ENCODE peak calls at places on chromosomes 7 and 10, in eight cellular contexts. G, S, F, P, I, N, Y and L are unnamed samples.

GRCh38 chr7:52876402-52876801 is 159.0 kb upstream of the POM121L12 start:
- DNase-seq in G (no peak), S (no peak), F (no peak), P (no peak), I (no peak), N (no peak), Y (peak), L (no peak)

GRCh38 chr7:92953657-92954056 is 117.3 kb upstream of the CDK6 start:
- DNase-seq in G (no peak), S (no peak), F (no peak), P (no peak), I (no peak), N (no peak), Y (no peak), L (no peak)

GRCh38 chr10:97002670-97003069 is 170.6 kb downstream of the LCOR start:
- DNase-seq in G (no peak), S (no peak), F (no peak), P (no peak), I (no peak), N (no peak), Y (no peak), L (no peak)

GRCh38 chr10:86305521-86305920 is 61.1 kb downstream of the GRID1 start:
- DNase-seq in G (no peak), S (peak), F (no peak), P (no peak), I (no peak), N (no peak), Y (no peak), L (no peak)

GRCh38 chr7:143480501-143480900 is 2.8 kb downstream of the TAS2R41 start:
- DNase-seq in G (no peak), S (no peak), F (no peak), P (no peak), I (no peak), N (no peak), Y (no peak), L (no peak)

GRCh38 chr7:158910254-158911053 is 54.1 kb downstream of the DYNC2I1 start:
- DNase-seq in G (no peak), S (no peak), F (no peak), P (no peak), I (no peak), N (no peak), Y (no peak), L (peak)

GRCh38 chr10:110190170-110190569 is 17.2 kb upstream of the MXI1 start:
- DNase-seq in G (no peak), S (no peak), F (no peak), P (no peak), I (no peak), N (no peak), Y (no peak), L (no peak)

GRCh38 chr7:36526720-36527548 is 137.3 kb downstream of the ANLN start:
- DNase-seq in G (no peak), S (no peak), F (peak), P (no peak), I (no peak), N (peak), Y (peak), L (peak)

GRCh38 chr7:148693651-148694050 is 5.1 kb upstream of the CUL1 start:
- DNase-seq in G (no peak), S (no peak), F (no peak), P (no peak), I (no peak), N (no peak), Y (no peak), L (no peak)

GRCh38 chr10:32055478-32056135 is 618 bp downstream of the KIF5B start:
- DNase-seq in G (peak), S (peak), F (peak), P (peak), I (peak), N (peak), Y (peak), L (no peak)

GRCh38 chr7:20562461-20562860 is 53.0 kb upstream of the ABCB5 start:
- DNase-seq in G (no peak), S (no peak), F (no peak), P (no peak), I (no peak), N (no peak), Y (no peak), L (no peak)

GRCh38 chr10:29370092-29370611 is 81.3 kb downstream of the LYZL1 start:
- DNase-seq in G (no peak), S (no peak), F (no peak), P (no peak), I (no peak), N (no peak), Y (no peak), L (no peak)

GRCh38 chr7:88243345-88243909 is 23.6 kb upstream of the SRI start:
- DNase-seq in G (no peak), S (no peak), F (no peak), P (no peak), I (peak), N (peak), Y (peak), L (peak)

GRCh38 chr7:151311294-151311864 is 30.2 kb upstream of the NUB1 start:
- DNase-seq in G (peak), S (no peak), F (peak), P (no peak), I (no peak), N (no peak), Y (no peak), L (no peak)

GRCh38 chr7:4076701-4077294 is 605.3 kb upstream of the FOXK1 start:
- DNase-seq in G (no peak), S (no peak), F (no peak), P (no peak), I (no peak), N (no peak), Y (no peak), L (no peak)

GRCh38 chr7:1300206-1300605 is 67.5 kb downstream of the UNCX start:
- DNase-seq in G (no peak), S (no peak), F (no peak), P (no peak), I (no peak), N (no peak), Y (no peak), L (no peak)

GRCh38 chr10:11335167-11335652 is 276.2 kb downstream of the USP6NL start:
- DNase-seq in G (no peak), S (no peak), F (no peak), P (no peak), I (no peak), N (no peak), Y (no peak), L (no peak)

GRCh38 chr7:157544980-157545680 is 208.3 kb downstream of the DNAJB6 start:
- DNase-seq in G (no peak), S (no peak), F (no peak), P (no peak), I (no peak), N (no peak), Y (no peak), L (no peak)

GRCh38 chr7:102974366-102975236 is 61.8 kb downstream of the LRRC17 start:
- DNase-seq in G (no peak), S (no peak), F (no peak), P (no peak), I (no peak), N (no peak), Y (no peak), L (no peak)

GRCh38 chr7:32093415-32094408 is 23.5 kb upstream of the PDE1C start:
- DNase-seq in G (no peak), S (no peak), F (no peak), P (no peak), I (no peak), N (peak), Y (peak), L (peak)

GRCh38 chr7:94301024-94301588 is 93.6 kb upstream of the COL1A2 start:
- DNase-seq in G (no peak), S (no peak), F (no peak), P (no peak), I (no peak), N (peak), Y (peak), L (peak)

GRCh38 chr7:91263359-91264082 is 712 bp upstream of the FZD1 start:
- DNase-seq in G (no peak), S (no peak), F (peak), P (peak), I (peak), N (no peak), Y (no peak), L (no peak)

GRCh38 chr10:75137533-75138438 is 26.3 kb downstream of the SAMD8 start:
- DNase-seq in G (peak), S (no peak), F (no peak), P (no peak), I (no peak), N (no peak), Y (peak), L (peak)

GRCh38 chr7:3042861-3043489 is 692 bp downstream of the CARD11 start:
- DNase-seq in G (peak), S (peak), F (peak), P (no peak), I (no peak), N (no peak), Y (no peak), L (peak)

GRCh38 chr10:6280291-6280690 is 77.6 kb downstream of the PFKFB3 start:
- DNase-seq in G (no peak), S (no peak), F (no peak), P (no peak), I (no peak), N (no peak), Y (no peak), L (peak)

GRCh38 chr10:96125142-96125515 is 5.0 kb upstream of the ZNF518A start:
- DNase-seq in G (no peak), S (no peak), F (no peak), P (no peak), I (no peak), N (peak), Y (no peak), L (no peak)

GRCh38 chr7:118590107-118590506 is 365.6 kb downstream of the ANKRD7 start:
- DNase-seq in G (peak), S (no peak), F (no peak), P (no peak), I (no peak), N (peak), Y (peak), L (peak)

GRCh38 chr7:99752354-99752753 is 17.4 kb upstream of the CYP3A7 start:
- DNase-seq in G (no peak), S (no peak), F (no peak), P (no peak), I (no peak), N (peak), Y (no peak), L (peak)

GRCh38 chr10:14325325-14325955 is 5.3 kb downstream of the FRMD4A start:
- DNase-seq in G (peak), S (peak), F (peak), P (no peak), I (peak), N (no peak), Y (peak), L (no peak)

GRCh38 chr7:35849158-35849831 is 48.4 kb downstream of the SEPTIN7 start:
- DNase-seq in G (no peak), S (no peak), F (no peak), P (no peak), I (no peak), N (no peak), Y (peak), L (no peak)

GRCh38 chr10:48416584-48417232 is 110.2 kb downstream of the MAPK8 start:
- DNase-seq in G (no peak), S (no peak), F (no peak), P (no peak), I (no peak), N (no peak), Y (no peak), L (no peak)

GRCh38 chr7:83856094-83856493 is 207.2 kb upstream of the SEMA3E start:
- DNase-seq in G (no peak), S (no peak), F (no peak), P (no peak), I (no peak), N (no peak), Y (no peak), L (no peak)

GRCh38 chr7:16063241-16063640 is 358.1 kb downstream of the CRPPA start:
- DNase-seq in G (no peak), S (no peak), F (no peak), P (no peak), I (no peak), N (no peak), Y (no peak), L (no peak)

GRCh38 chr10:4243651-4244050 is 458.6 kb upstream of the KLF6 start:
- DNase-seq in G (no peak), S (no peak), F (peak), P (no peak), I (no peak), N (peak), Y (peak), L (peak)

GRCh38 chr10:96415150-96415895 is 56.5 kb upstream of the OPALIN start:
- DNase-seq in G (no peak), S (no peak), F (no peak), P (no peak), I (no peak), N (no peak), Y (no peak), L (no peak)

GRCh38 chr10:61438141-61438984 is 14.8 kb downstream of the TMEM26 start:
- DNase-seq in G (no peak), S (no peak), F (no peak), P (no peak), I (no peak), N (peak), Y (peak), L (no peak)

GRCh38 chr10:116599991-116600390 is 9.2 kb downstream of the PNLIPRP1 start:
- DNase-seq in G (no peak), S (no peak), F (no peak), P (no peak), I (no peak), N (no peak), Y (no peak), L (no peak)